ENCODE peak calls at places on chromosomes 6 and 20, in seven cellular contexts. O is stimulated activated naive CD4-positive, alpha-beta T cell; N is fibroblast of pulmonary artery; V is GM13976; T is islet precursor cell; S is activated naive CD8-positive, alpha-beta T cell treated with anti-CD3 and anti-CD28 coated beads, Interleukin-2, amount 50 U/mL, for 24 hours; Z is right lobe of liver. G is an unnamed sample.

GRCh38 chr6:117906905-117907599 is at the start of gene SLC35F1:
- DNase-seq in O (no peak), N (peak), V (peak), T (peak), S (peak), Z (peak), G (peak)

GRCh38 chr20:35387334-35387733 is 24.4 kb downstream of the UQCC1 start:
- DNase-seq in O (no peak), N (peak), V (no peak), T (no peak), S (no peak), Z (no peak), G (peak)

GRCh38 chr20:57292611-57293010 is 26.2 kb upstream of the BMP7 start:
- DNase-seq in O (no peak), N (no peak), V (no peak), T (no peak), S (no peak), Z (no peak), G (no peak)

GRCh38 chr6:11262231-11262630 is 29.8 kb upstream of the NEDD9 start:
- DNase-seq in O (no peak), N (no peak), V (no peak), T (no peak), S (no peak), Z (no peak), G (no peak)

GRCh38 chr6:169722362-169723199 is 1.7 kb downstream of the PHF10 start:
- DNase-seq in O (peak), N (peak), V (peak), T (peak), S (peak), Z (peak), G (peak)

GRCh38 chr6:63805808-63806572 is 170.4 kb downstream of the PHF3 start:
- DNase-seq in O (no peak), N (peak), V (no peak), T (peak), S (no peak), Z (no peak), G (peak)

GRCh38 chr20:62959101-62959971 is 6.8 kb downstream of the SLC17A9 start:
- DNase-seq in O (no peak), N (no peak), V (no peak), T (no peak), S (no peak), Z (no peak), G (no peak)

GRCh38 chr6:89047473-89047872 is 33.1 kb upstream of the PNRC1 start:
- DNase-seq in O (no peak), N (no peak), V (no peak), T (no peak), S (no peak), Z (no peak), G (no peak)

GRCh38 chr20:44028868-44029847 is 114.5 kb downstream of the TOX2 start:
- DNase-seq in O (no peak), N (no peak), V (peak), T (peak), S (peak), Z (no peak), G (no peak)

GRCh38 chr20:9981834-9982233 is 53.0 kb upstream of the ANKEF1 start:
- DNase-seq in O (no peak), N (peak), V (no peak), T (no peak), S (no peak), Z (no peak), G (no peak)

GRCh38 chr6:140554421-140554820 is 1180.0 kb upstream of the CITED2 start:
- DNase-seq in O (no peak), N (no peak), V (no peak), T (no peak), S (no peak), Z (no peak), G (peak)

GRCh38 chr6:20801595-20801994 is 267.3 kb downstream of the CDKAL1 start:
- DNase-seq in O (no peak), N (no peak), V (no peak), T (no peak), S (no peak), Z (no peak), G (no peak)

GRCh38 chr6:156889986-156890385 is 112.8 kb downstream of the ARID1B start:
- DNase-seq in O (no peak), N (no peak), V (no peak), T (no peak), S (no peak), Z (no peak), G (no peak)

GRCh38 chr6:85923013-85923430 is 280.3 kb upstream of the SYNCRIP start:
- DNase-seq in O (no peak), N (peak), V (peak), T (peak), S (no peak), Z (no peak), G (peak)

GRCh38 chr6:116373940-116374339 is 3.2 kb downstream of the DSE start:
- DNase-seq in O (no peak), N (no peak), V (no peak), T (no peak), S (no peak), Z (no peak), G (no peak)

G was measured in iris pigment epithelial cell.